ENCODE peak calls at places on chromosomes 16 and 17, in eight cellular contexts. P, Z, D, G, B, O, F and U are unnamed samples.

GRCh38 chr17:26731005-26731921 is 562.7 kb upstream of the WSB1 start:
- DNase-seq in D (no peak), P (no peak), F (peak), Z (no peak), G (no peak), O (no peak), B (no peak), U (no peak)

GRCh38 chr17:46035112-46035818 is 36.2 kb downstream of the STH start:
- DNase-seq in P (no peak), F (no peak), G (no peak), Z (no peak), D (no peak), B (no peak), O (no peak), U (peak)

GRCh38 chr17:61159415-61159814 is 240.2 kb upstream of the TBX2 start:
- DNase-seq in B (no peak), F (peak), O (no peak), P (no peak), Z (no peak), G (no peak), D (no peak), U (peak)

GRCh38 chr17:41491476-41491875 is 1.8 kb upstream of the KRT36 start:
- DNase-seq in D (no peak), Z (peak), O (no peak), G (no peak), P (no peak), F (no peak), B (no peak), U (no peak)

GRCh38 chr16:28492511-28492910 is 637 bp upstream of the CLN3 start:
- DNase-seq in O (no peak), D (no peak), Z (no peak), F (no peak), G (no peak), P (no peak), B (no peak), U (no peak)

GRCh38 chr17:9976283-9977009 is 71.4 kb upstream of the RCVRN start:
- DNase-seq in G (no peak), O (no peak), F (no peak), B (no peak), Z (no peak), D (no peak), P (no peak), U (no peak)

GRCh38 chr16:19291459-19291858 is 5.9 kb downstream of the CLEC19A start:
- DNase-seq in B (no peak), G (no peak), Z (no peak), F (peak), D (peak), P (no peak), O (peak), U (no peak)

GRCh38 chr16:1606774-1607173 is 5.1 kb downstream of the IFT140 start:
- DNase-seq in Z (no peak), D (no peak), F (no peak), P (no peak), B (no peak), O (no peak), G (no peak), U (no peak)

GRCh38 chr17:48526986-48527741 is 3.6 kb downstream of the HOXB1 start:
- DNase-seq in O (no peak), B (no peak), Z (no peak), G (no peak), D (no peak), P (no peak), F (no peak), U (no peak)

GRCh38 chr16:4369006-4369766 is 2.5 kb upstream of the VASN start:
- DNase-seq in F (no peak), Z (peak), B (no peak), P (peak), D (no peak), O (no peak), G (no peak), U (no peak)

GRCh38 chr16:290681-291405 is 7.9 kb downstream of the PDIA2 start:
- DNase-seq in D (no peak), P (no peak), F (no peak), B (no peak), Z (no peak), O (no peak), G (no peak), U (no peak)

GRCh38 chr17:18166894-18167293 is 16.7 kb upstream of the ALKBH5 start:
- DNase-seq in F (no peak), B (no peak), Z (peak), D (no peak), G (no peak), P (no peak), O (no peak), U (no peak)

GRCh38 chr16:3935921-3936320 is 55.4 kb upstream of the CREBBP start:
- DNase-seq in Z (no peak), D (no peak), G (no peak), F (no peak), P (no peak), O (no peak), B (no peak), U (no peak)

GRCh38 chr17:33964344-33964979 is 290.6 kb upstream of the CCL2 start:
- DNase-seq in Z (no peak), F (no peak), P (no peak), G (no peak), O (no peak), B (no peak), D (no peak), U (peak)
- TF ChIP-seq CTCF in Z (no peak), F (no peak), P (no peak), G (no peak), O (no peak), B (no peak), D (no peak), U (peak)

GRCh38 chr16:50499254-50499653 is 48.9 kb upstream of the NKD1 start:
- DNase-seq in F (no peak), O (no peak), G (no peak), Z (no peak), P (no peak), D (no peak), B (no peak), U (no peak)

GRCh38 chr16:50502616-50503000 is 45.6 kb upstream of the NKD1 start:
- DNase-seq in B (no peak), D (no peak), F (no peak), O (no peak), P (no peak), Z (no peak), G (no peak), U (no peak)

GRCh38 chr16:50500171-50500874 is 47.9 kb upstream of the NKD1 start:
- DNase-seq in Z (no peak), P (no peak), G (no peak), F (no peak), B (no peak), O (no peak), D (no peak), U (no peak)

GRCh38 chr16:50501251-50501650 is 46.9 kb upstream of the NKD1 start:
- DNase-seq in G (no peak), B (no peak), F (no peak), D (no peak), O (no peak), Z (no peak), P (no peak), U (no peak)

GRCh38 chr16:50501986-50502615 is 46.1 kb upstream of the NKD1 start:
- DNase-seq in F (no peak), D (no peak), P (no peak), Z (no peak), G (no peak), O (no peak), B (no peak), U (no peak)
- TF ChIP-seq CTCF in F (no peak), D (no peak), P (no peak), Z (no peak), G (no peak), O (no peak), B (no peak), U (no peak)

GRCh38 chr16:88775825-88776224 is 9.2 kb downstream of the PIEZO1 start:
- DNase-seq in Z (no peak), F (no peak), P (no peak), B (no peak), O (no peak), G (no peak), D (no peak), U (no peak)
- TF ChIP-seq CTCF in Z (no peak), F (no peak), P (no peak), B (no peak), O (no peak), G (no peak), D (no peak), U (no peak)

DNA sequence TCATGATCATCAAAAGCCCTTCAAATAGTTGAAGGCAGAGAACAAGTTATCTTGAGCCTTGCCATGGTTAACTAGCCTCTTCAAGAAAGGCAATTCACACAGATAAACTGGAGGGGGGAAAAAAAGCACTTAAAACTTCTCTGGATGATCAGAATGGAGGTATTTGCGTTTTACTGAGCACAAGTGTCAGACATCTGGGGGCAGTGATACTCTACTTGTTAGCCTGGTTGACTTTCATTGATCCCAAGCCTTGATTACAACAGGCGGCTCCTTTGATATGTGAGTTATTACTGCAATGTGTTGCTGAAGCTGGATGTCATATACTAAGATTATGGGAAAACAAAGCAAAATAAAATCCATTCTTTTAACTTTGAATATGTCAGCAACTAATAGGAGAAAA is 155.0 kb upstream of the HS3ST3A1 start:
- DNase-seq in B (no peak), G (no peak), Z (no peak), P (no peak), F (no peak), D (no peak), O (no peak), U (no peak)
- TF ChIP-seq CTCF in B (no peak), G (no peak), Z (no peak), P (no peak), F (no peak), D (no peak), O (no peak), U (no peak)

DNA sequence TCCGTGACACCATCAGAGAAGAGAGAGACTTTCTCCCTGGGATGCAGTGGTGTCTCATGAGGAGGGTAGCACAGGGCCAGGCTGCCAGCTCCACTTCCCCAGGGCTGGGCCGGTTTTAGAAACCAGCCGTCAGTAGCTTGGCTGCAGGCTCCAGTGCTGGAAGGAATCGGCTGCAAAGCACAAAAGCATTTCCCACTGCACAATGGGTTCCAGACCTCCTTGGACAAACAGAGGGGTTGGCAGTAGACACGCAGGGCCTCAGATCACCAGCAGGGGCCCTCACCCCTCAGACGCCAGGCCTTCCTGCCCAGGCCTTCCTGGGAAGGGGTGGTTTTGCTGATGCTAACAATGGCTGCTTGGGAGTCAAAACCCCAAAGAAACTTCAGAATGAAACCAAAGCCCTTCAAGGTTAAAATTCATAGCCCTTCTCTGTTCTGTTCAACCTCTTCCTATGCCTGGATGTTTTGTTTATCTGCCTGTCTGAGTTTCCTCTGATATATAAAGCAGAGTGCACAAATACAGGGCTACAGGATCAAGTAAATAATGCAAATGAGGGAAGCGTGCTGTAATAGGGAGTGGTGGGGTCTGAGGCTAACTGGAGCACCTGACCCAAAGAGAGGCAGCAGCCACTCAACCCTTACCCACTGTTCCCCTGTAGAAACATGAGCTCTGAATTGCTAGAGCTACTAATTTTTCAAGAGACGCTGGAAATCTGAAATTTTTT is 26.2 kb downstream of the TEKT5 start:
- DNase-seq in G (peak), Z (no peak), O (peak), F (peak), B (no peak), P (no peak), D (peak), U (peak)
- TF ChIP-seq CTCF in G (peak), Z (no peak), O (peak), F (peak), B (peak), P (no peak), D (peak), U (peak)